ENCODE peak calls at places on chromosome 16, in ten cellular contexts. Q is head of caudate nucleus; R is C1 segment of cervical spinal cord; T is HEK293T; M is stimulated activated naive CD4-positive, alpha-beta T cell; G is Panc1; B is T follicular helper cell; C is NCI-H69; H is NCI-H1694 treated with DMSO at 0.1 percent for 48 hours; P is right cardiac atrium. I is an unnamed sample.

GRCh38 chr16:12526521-12526920 is 277.2 kb downstream of the CPPED1 start:
- DNase-seq in T (no peak), R (no peak), B (no peak), H (no peak), G (no peak), P (no peak), C (no peak), Q (no peak), M (no peak), I (no peak)

GRCh38 chr16:7513429-7513828 is 180.8 kb downstream of the RBFOX1 start:
- DNase-seq in G (no peak), M (no peak), T (peak), C (peak), R (no peak), P (no peak), B (no peak), H (no peak), Q (no peak), I (no peak)

GRCh38 chr16:27691717-27692116 is 141.8 kb downstream of the KATNIP start:
- DNase-seq in C (no peak), P (no peak), T (no peak), M (no peak), R (peak), H (no peak), Q (no peak), B (no peak), G (no peak), I (no peak)

GRCh38 chr16:21656795-21657768 is 4.7 kb upstream of the IGSF6 start:
- DNase-seq in M (no peak), R (no peak), G (no peak), C (peak), H (peak), B (peak), T (peak), Q (peak), P (no peak), I (no peak)

GRCh38 chr16:19292186-19292585 is 6.7 kb downstream of the CLEC19A start:
- DNase-seq in M (no peak), R (no peak), C (peak), G (no peak), P (no peak), Q (no peak), T (no peak), H (no peak), B (no peak), I (no peak)

GRCh38 chr16:86761117-86761971 is 183.0 kb downstream of the FOXL1 start:
- DNase-seq in T (peak), B (peak), Q (peak), R (no peak), C (peak), P (peak), M (peak), G (peak), H (no peak), I (no peak)

GRCh38 chr16:89853306-89853993 is 19.9 kb upstream of the TCF25 start:
- DNase-seq in P (no peak), R (no peak), B (no peak), C (no peak), G (no peak), M (no peak), T (no peak), Q (no peak), H (no peak), I (no peak)

GRCh38 chr16:29816694-29817441 is 916 bp downstream of the PAGR1 start:
- DNase-seq in C (peak), T (peak), P (peak), B (no peak), Q (peak), G (no peak), R (no peak), M (peak), H (no peak), I (no peak)

GRCh38 chr16:7405166-7405565 is 72.5 kb downstream of the RBFOX1 start:
- DNase-seq in M (no peak), P (peak), H (peak), Q (peak), R (peak), T (peak), B (no peak), G (no peak), C (peak), I (no peak)

GRCh38 chr16:24508614-24509013 is 30.8 kb upstream of the RBBP6 start:
- DNase-seq in Q (no peak), G (no peak), P (no peak), H (no peak), R (no peak), B (no peak), T (no peak), M (no peak), C (peak), I (peak)

GRCh38 chr16:60655514-60656153 is 1380.6 kb downstream of the CDH8 start:
- DNase-seq in M (no peak), H (no peak), T (no peak), B (no peak), P (no peak), C (no peak), R (no peak), G (no peak), Q (no peak), I (no peak)

GRCh38 chr16:51442140-51442539 is 291.1 kb upstream of the SALL1 start:
- DNase-seq in C (no peak), T (no peak), H (no peak), P (no peak), B (no peak), G (no peak), M (no peak), Q (no peak), R (no peak), I (no peak)

GRCh38 chr16:70746040-70746707 is 54.8 kb downstream of the VAC14 start:
- DNase-seq in R (no peak), T (no peak), G (peak), B (no peak), Q (peak), M (no peak), C (peak), P (peak), H (no peak), I (no peak)

GRCh38 chr16:52496051-52496876 is 50.7 kb downstream of the TOX3 start:
- DNase-seq in H (no peak), G (no peak), Q (no peak), R (no peak), T (no peak), B (no peak), C (peak), M (no peak), P (no peak), I (no peak)

GRCh38 chr16:10097273-10097672 is 85.0 kb downstream of the GRIN2A start:
- DNase-seq in Q (no peak), R (no peak), G (no peak), C (no peak), M (no peak), P (no peak), B (no peak), H (no peak), T (no peak), I (no peak)

GRCh38 chr16:15523939-15524338 is 89.6 kb downstream of the BMERB1 start:
- DNase-seq in Q (no peak), P (no peak), T (no peak), H (no peak), C (no peak), G (no peak), B (no peak), R (no peak), M (no peak), I (no peak)

GRCh38 chr16:58339452-58339938 is 44.7 kb upstream of the PRSS54 start:
- DNase-seq in G (no peak), T (peak), P (no peak), R (no peak), H (peak), M (no peak), C (peak), Q (no peak), B (no peak), I (no peak)